ENCODE peak calls at places on chromosomes 1 and 21, in nine cellular contexts. U is suprapubic skin, M is fibroblast of the aortic adventitia, J is IMR-90, X is Caco-2, K is RWPE2, W is uterus, L is foreskin fibroblast, H is testis. E is an unnamed sample.

GRCh38 chr1:204074274-204075115 is 1.6 kb downstream of the SOX13 start:
- DNase-seq in U (no peak), M (peak), J (peak), X (peak), K (no peak), W (peak), L (peak), H (peak), E (no peak)

GRCh38 chr1:246860401-246860800 is 71.3 kb downstream of the AHCTF1 start:
- DNase-seq in U (no peak), M (no peak), J (peak), X (no peak), K (no peak), W (no peak), L (no peak), H (no peak), E (no peak)

GRCh38 chr1:112575154-112575804 is 43.7 kb downstream of the ST7L start:
- DNase-seq in U (no peak), M (peak), J (peak), X (no peak), K (no peak), W (no peak), L (peak), H (no peak), E (peak)

GRCh38 chr1:112686417-112686816 is 12.0 kb downstream of the MOV10 start:
- DNase-seq in U (no peak), M (no peak), J (peak), X (no peak), K (no peak), W (no peak), L (no peak), H (no peak), E (no peak)

GRCh38 chr1:39422604-39423003 is 68.8 kb upstream of the BMP8A start:
- DNase-seq in U (no peak), M (no peak), J (no peak), X (no peak), K (no peak), W (no peak), L (no peak), H (no peak), E (no peak)

GRCh38 chr1:209576798-209577197 is 6.7 kb upstream of the CAMK1G start:
- DNase-seq in U (peak), M (peak), J (peak), X (peak), K (no peak), W (peak), L (peak), H (peak), E (no peak)

GRCh38 chr1:40951943-40952743 is 27.4 kb upstream of the CTPS1 start:
- DNase-seq in U (peak), M (peak), J (peak), X (peak), K (peak), W (peak), L (no peak), H (peak), E (no peak)

GRCh38 chr1:212157252-212157651 is 121.7 kb downstream of the DTL start:
- DNase-seq in U (no peak), M (no peak), J (no peak), X (no peak), K (no peak), W (no peak), L (no peak), H (no peak), E (no peak)

GRCh38 chr1:98981917-98982513 is 22.6 kb downstream of the PLPPR5 start:
- DNase-seq in U (no peak), M (peak), J (peak), X (no peak), K (no peak), W (no peak), L (no peak), H (no peak), E (no peak)

GRCh38 chr1:243354511-243355153 is 98.8 kb downstream of the SDCCAG8 start:
- DNase-seq in U (no peak), M (peak), J (peak), X (no peak), K (no peak), W (no peak), L (no peak), H (no peak), E (no peak)

GRCh38 chr1:192376387-192376786 is 59.6 kb downstream of the RGS21 start:
- DNase-seq in U (no peak), M (no peak), J (no peak), X (no peak), K (no peak), W (no peak), L (no peak), H (no peak), E (no peak)

GRCh38 chr21:39183272-39184049 is at the start of gene PSMG1:
- DNase-seq in U (peak), M (peak), J (peak), X (peak), K (peak), W (peak), L (peak), H (peak), E (peak)

GRCh38 chr21:25862112-25862511 is 127.3 kb downstream of the GABPA start:
- DNase-seq in U (no peak), M (no peak), J (no peak), X (no peak), K (no peak), W (no peak), L (no peak), H (no peak), E (no peak)

GRCh38 chr21:39077816-39078215 is 105.4 kb downstream of the PSMG1 start:
- DNase-seq in U (no peak), M (no peak), J (no peak), X (no peak), K (no peak), W (no peak), L (no peak), H (no peak), E (peak)

GRCh38 chr1:72830606-72831390 is 548.5 kb upstream of the NEGR1 start:
- DNase-seq in U (no peak), M (no peak), J (no peak), X (no peak), K (no peak), W (no peak), L (no peak), H (no peak), E (no peak)

GRCh38 chr1:192951961-192952460 is 107.1 kb downstream of the UCHL5 start:
- DNase-seq in U (no peak), M (peak), J (peak), X (no peak), K (no peak), W (peak), L (peak), H (no peak), E (peak)

GRCh38 chr21:29114765-29115164 is 15.7 kb upstream of the MAP3K7CL start:
- DNase-seq in U (no peak), M (peak), J (peak), X (peak), K (no peak), W (no peak), L (peak), H (no peak), E (no peak)

GRCh38 chr1:234154320-234155251 is 218.7 kb upstream of the COA6 start:
- DNase-seq in U (no peak), M (peak), J (peak), X (no peak), K (no peak), W (no peak), L (peak), H (peak), E (peak)

GRCh38 chr1:223363057-223363855 is 720 bp downstream of the SUSD4 start:
- DNase-seq in U (no peak), M (peak), J (peak), X (peak), K (no peak), W (no peak), L (no peak), H (peak), E (no peak)

GRCh38 chr1:166119678-166120077 is 47.1 kb downstream of the FAM78B start:
- DNase-seq in U (no peak), M (no peak), J (no peak), X (no peak), K (no peak), W (no peak), L (no peak), H (no peak), E (no peak)

GRCh38 chr1:234893725-234894630 is 234.7 kb downstream of the TOMM20 start:
- DNase-seq in U (no peak), M (peak), J (peak), X (no peak), K (no peak), W (no peak), L (peak), H (no peak), E (peak)

GRCh38 chr1:43743206-43743605 is 35.9 kb downstream of the ST3GAL3 start:
- DNase-seq in U (no peak), M (no peak), J (no peak), X (no peak), K (no peak), W (no peak), L (no peak), H (no peak), E (no peak)

GRCh38 chr1:197284972-197285371 is 16.9 kb downstream of the CRB1 start:
- DNase-seq in U (no peak), M (no peak), J (no peak), X (no peak), K (no peak), W (no peak), L (no peak), H (no peak), E (no peak)

GRCh38 chr1:12594490-12594889 is 23.5 kb downstream of the DHRS3 start:
- DNase-seq in U (no peak), M (no peak), J (no peak), X (no peak), K (no peak), W (no peak), L (no peak), H (no peak), E (no peak)

GRCh38 chr21:23950344-23950743 is 1656.9 kb downstream of the MRPL39 start:
- DNase-seq in U (no peak), M (no peak), J (no peak), X (no peak), K (no peak), W (no peak), L (no peak), H (no peak), E (no peak)

GRCh38 chr1:69433073-69433472 is 134.6 kb upstream of the LRRC7 start:
- DNase-seq in U (no peak), M (no peak), J (no peak), X (no peak), K (no peak), W (no peak), L (no peak), H (no peak), E (no peak)

GRCh38 chr1:147171399-147172167 is 687 bp downstream of the PRKAB2 start:
- DNase-seq in U (no peak), M (no peak), J (no peak), X (no peak), K (no peak), W (no peak), L (no peak), H (peak), E (no peak)

GRCh38 chr1:58780586-58781452 is 3.0 kb downstream of the JUN start:
- DNase-seq in U (no peak), M (peak), J (peak), X (no peak), K (no peak), W (no peak), L (no peak), H (no peak), E (no peak)

GRCh38 chr1:76148460-76148859 is 73.9 kb downstream of the ST6GALNAC3 start:
- DNase-seq in U (no peak), M (no peak), J (no peak), X (no peak), K (no peak), W (no peak), L (no peak), H (no peak), E (no peak)

GRCh38 chr1:47984175-47984789 is 12.9 kb downstream of the TRABD2B start:
- DNase-seq in U (no peak), M (no peak), J (no peak), X (no peak), K (no peak), W (no peak), L (no peak), H (peak), E (no peak)

GRCh38 chr1:219798283-219799030 is 129.9 kb downstream of the SLC30A10 start:
- DNase-seq in U (no peak), M (peak), J (peak), X (no peak), K (no peak), W (no peak), L (peak), H (no peak), E (peak)

GRCh38 chr1:62621907-62622306 is 24.6 kb downstream of the ANGPTL3 start:
- DNase-seq in U (no peak), M (peak), J (peak), X (peak), K (no peak), W (no peak), L (peak), H (no peak), E (peak)

GRCh38 chr1:93435443-93435842 is 12.5 kb upstream of the FNBP1L start:
- DNase-seq in U (no peak), M (no peak), J (no peak), X (no peak), K (no peak), W (no peak), L (no peak), H (no peak), E (no peak)

GRCh38 chr1:202801169-202801568 is 7.1 kb downstream of the KDM5B start:
- DNase-seq in U (no peak), M (no peak), J (no peak), X (no peak), K (no peak), W (no peak), L (no peak), H (no peak), E (no peak)
- H3K4me3 ChIP-seq in U (no peak), M (no peak), J (no peak), X (no peak), K (no peak), W (no peak), L (no peak), H (no peak), E (no peak)

DNA sequence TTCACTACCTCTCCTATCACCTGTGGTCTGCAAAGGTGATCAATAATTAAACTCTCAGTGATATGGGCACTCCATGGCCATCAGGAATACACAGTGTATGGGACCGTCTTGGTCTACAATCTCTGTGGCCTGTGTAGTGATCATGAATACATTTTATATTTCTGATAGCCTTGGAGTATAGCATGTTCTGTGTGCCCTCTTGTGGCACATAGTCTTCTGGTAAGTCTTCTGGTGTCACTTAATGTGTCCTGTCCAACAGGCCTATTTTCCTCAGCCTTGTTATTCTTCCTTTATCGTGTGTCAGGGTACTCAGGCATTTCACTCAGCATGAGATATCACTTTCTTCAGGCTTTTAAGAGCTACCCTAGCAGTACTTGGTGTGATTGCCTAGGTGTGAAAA is 393.6 kb downstream of the AGBL4 start:
- DNase-seq in U (no peak), M (no peak), J (no peak), X (no peak), K (no peak), W (no peak), L (no peak), H (peak), E (no peak)
- TF ChIP-seq CTCF in U (no peak), M (no peak), J (no peak), X (peak), K (peak), W (no peak), L (no peak), H (no peak), E (no peak)

DNA sequence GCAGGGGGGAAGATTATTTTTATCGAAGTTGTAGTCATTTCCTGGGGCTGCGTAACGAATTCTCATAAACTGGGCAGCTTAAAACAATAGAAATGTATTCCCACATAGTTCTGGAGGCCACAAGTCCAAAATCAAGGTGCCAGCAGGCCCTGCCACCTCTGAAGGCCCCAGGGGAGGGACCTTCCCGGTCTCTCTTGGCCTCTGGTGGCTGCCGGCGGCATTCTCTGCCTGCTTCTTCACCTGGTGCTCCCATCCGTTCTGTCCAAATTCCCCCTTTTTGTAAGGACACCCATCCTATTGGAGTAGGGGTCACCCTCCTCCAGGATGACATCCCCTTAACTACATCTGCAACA is 92.8 kb downstream of the PDE9A start:
- DNase-seq in U (no peak), M (no peak), J (no peak), X (no peak), K (no peak), W (no peak), L (no peak), H (no peak), E (no peak)
- H3K4me3 ChIP-seq in U (no peak), M (no peak), J (no peak), X (no peak), K (no peak), W (no peak), L (no peak), H (no peak), E (no peak)

GRCh38 chr1:20980051-20980450 is 192.9 kb upstream of the HP1BP3 start:
- DNase-seq in U (no peak), M (no peak), J (peak), X (no peak), K (no peak), W (no peak), L (no peak), H (no peak), E (no peak)

GRCh38 chr1:20978413-20978812 is 191.3 kb upstream of the HP1BP3 start:
- DNase-seq in U (no peak), M (peak), J (no peak), X (no peak), K (no peak), W (no peak), L (no peak), H (no peak), E (no peak)

GRCh38 chr1:20988030-20988825 is 188.5 kb downstream of the EIF4G3 start:
- DNase-seq in U (no peak), M (peak), J (peak), X (no peak), K (no peak), W (no peak), L (no peak), H (no peak), E (no peak)

GRCh38 chr1:20981903-20982695 is 194.6 kb downstream of the EIF4G3 start:
- DNase-seq in U (no peak), M (peak), J (peak), X (no peak), K (no peak), W (no peak), L (peak), H (no peak), E (no peak)

GRCh38 chr1:20983297-20983889 is 193.3 kb downstream of the EIF4G3 start:
- DNase-seq in U (no peak), M (no peak), J (no peak), X (no peak), K (no peak), W (no peak), L (no peak), H (no peak), E (no peak)
- TF ChIP-seq CTCF in U (no peak), M (no peak), J (peak), X (no peak), K (no peak), W (no peak), L (no peak), H (no peak), E (no peak)